ENCODE peak calls at places on chromosome 13, in five cellular contexts. One of them, this sample, is unnamed.

GRCh38 chr13:80338781-80339577 is 1.9 kb downstream of the SPRY2 start:
- DNase-seq in GM23338: peak; percentile 72
- DNase-seq in pancreas: peak; percentile 70
- DNase-seq in cardiac muscle cell: peak; percentile 86
- DNase-seq in astrocyte: peak; percentile 88
- DNase-seq in this sample: peak; percentile 79

GRCh38 chr13:79481685-79482052 is 714 bp downstream of the NDFIP2 start:
- DNase-seq in GM23338: no peak
- DNase-seq in pancreas: peak; percentile 17
- DNase-seq in cardiac muscle cell: no peak
- DNase-seq in astrocyte: no peak
- DNase-seq in this sample: no peak

GRCh38 chr13:38338089-38338488 is 11.6 kb upstream of the UFM1 start:
- DNase-seq in GM23338: no peak
- DNase-seq in pancreas: no peak
- DNase-seq in cardiac muscle cell: peak; percentile 3
- DNase-seq in astrocyte: no peak
- DNase-seq in this sample: no peak

GRCh38 chr13:40635315-40635995 is 31.0 kb downstream of the FOXO1 start:
- DNase-seq in GM23338: no peak
- DNase-seq in pancreas: no peak
- DNase-seq in cardiac muscle cell: no peak
- DNase-seq in astrocyte: no peak
- DNase-seq in this sample: peak; percentile 62

GRCh38 chr13:63345835-63346234 is 1930.2 kb upstream of the PCDH20 start:
- DNase-seq in GM23338: no peak
- DNase-seq in pancreas: no peak
- DNase-seq in cardiac muscle cell: no peak
- DNase-seq in astrocyte: no peak
- DNase-seq in this sample: no peak

GRCh38 chr13:49638416-49639072 is 10.2 kb downstream of the ARL11 start:
- DNase-seq in GM23338: no peak
- DNase-seq in pancreas: no peak
- DNase-seq in cardiac muscle cell: no peak
- DNase-seq in astrocyte: no peak
- DNase-seq in this sample: no peak

GRCh38 chr13:58018865-58019264 is 387.3 kb downstream of the PCDH17 start:
- DNase-seq in GM23338: no peak
- DNase-seq in pancreas: no peak
- DNase-seq in cardiac muscle cell: no peak
- DNase-seq in astrocyte: no peak
- DNase-seq in this sample: no peak

GRCh38 chr13:97905517-97905916 is 48.0 kb upstream of the IPO5 start:
- DNase-seq in GM23338: no peak
- DNase-seq in pancreas: no peak
- DNase-seq in cardiac muscle cell: no peak
- DNase-seq in astrocyte: no peak
- DNase-seq in this sample: no peak

GRCh38 chr13:110818747-110819146 is 96.1 kb downstream of the ANKRD10 start:
- DNase-seq in GM23338: no peak
- DNase-seq in pancreas: no peak
- DNase-seq in cardiac muscle cell: no peak
- DNase-seq in astrocyte: no peak
- DNase-seq in this sample: no peak

GRCh38 chr13:52738719-52739467 is 727 bp downstream of the CNMD start:
- DNase-seq in GM23338: peak; percentile 75
- DNase-seq in pancreas: no peak
- DNase-seq in cardiac muscle cell: peak; percentile 67
- DNase-seq in astrocyte: no peak
- DNase-seq in this sample: peak; percentile 87

GRCh38 chr13:21011378-21011777 is 50.0 kb downstream of the LATS2 start:
- DNase-seq in GM23338: no peak
- DNase-seq in pancreas: no peak
- DNase-seq in cardiac muscle cell: no peak
- DNase-seq in astrocyte: peak; percentile 71
- DNase-seq in this sample: no peak
- H3K4me1 ChIP-seq in GM23338: peaks cover under 1% of the 10 kb centered on the region
- H3K4me1 ChIP-seq in pancreas: peaks cover 21% of the 10 kb centered on the region
- H3K4me1 ChIP-seq in cardiac muscle cell: peaks cover 10% of the 10 kb centered on the region
- H3K4me1 ChIP-seq in astrocyte: peaks cover 51% of the 10 kb centered on the region
- H3K4me1 ChIP-seq in this sample: no peaks in the 10 kb centered on the region

DNA sequence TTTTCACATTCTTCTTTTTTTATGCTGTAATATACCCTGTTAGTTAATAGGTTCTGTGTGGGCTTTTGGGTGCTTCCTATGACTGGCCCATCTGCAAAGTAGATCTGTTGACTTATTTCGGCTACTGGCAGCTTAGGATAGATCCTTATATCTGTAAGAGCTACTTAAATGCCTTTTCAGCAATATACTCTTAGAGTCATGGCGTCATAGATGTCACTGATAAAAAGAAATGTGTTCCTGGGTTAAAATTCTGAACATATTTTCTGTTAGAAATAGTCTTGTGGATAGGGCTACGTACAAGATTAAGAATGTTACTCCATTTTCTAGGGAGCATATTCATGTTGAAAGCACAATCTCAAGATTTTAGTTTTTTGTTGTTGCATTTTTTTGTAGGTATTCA is 4.7 kb downstream of the AKAP11 start:
- DNase-seq in GM23338: no peak
- DNase-seq in pancreas: no peak
- DNase-seq in cardiac muscle cell: no peak
- DNase-seq in astrocyte: no peak
- DNase-seq in this sample: no peak
- TF ChIP-seq CTCF in GM23338: no peak
- TF ChIP-seq CTCF in pancreas: no peak
- TF ChIP-seq CTCF in cardiac muscle cell: no peak
- TF ChIP-seq CTCF in astrocyte: no peak
- TF ChIP-seq CTCF in this sample: no peak

GRCh38 chr13:59394526-59394925 is 769.2 kb downstream of the DIAPH3 start:
- DNase-seq in GM23338: no peak
- DNase-seq in pancreas: no peak
- DNase-seq in cardiac muscle cell: no peak
- DNase-seq in astrocyte: no peak
- DNase-seq in this sample: no peak

GRCh38 chr13:59392328-59392727 is 771.4 kb downstream of the DIAPH3 start:
- DNase-seq in GM23338: no peak
- DNase-seq in pancreas: no peak
- DNase-seq in cardiac muscle cell: no peak
- DNase-seq in astrocyte: no peak
- DNase-seq in this sample: no peak

DNA sequence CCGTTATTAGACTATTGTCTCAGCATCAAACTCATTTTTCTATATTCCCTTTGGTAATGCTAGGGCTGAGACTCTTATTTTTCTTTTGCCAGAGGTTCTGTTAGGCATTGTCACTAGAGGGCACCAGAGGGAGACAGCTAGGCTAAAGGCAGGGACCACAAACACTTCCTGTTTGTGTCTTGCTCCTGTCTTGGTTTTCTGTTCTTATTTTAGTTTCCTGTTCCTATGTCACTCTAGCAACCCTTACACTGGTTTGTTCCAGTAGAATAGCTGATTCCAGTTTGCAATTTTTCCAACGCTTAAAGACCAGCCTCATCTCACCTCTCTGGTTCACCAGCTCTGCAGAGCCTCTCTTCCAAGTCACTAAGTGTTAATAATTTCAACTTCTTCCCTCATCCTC is 772.0 kb downstream of the DIAPH3 start:
- DNase-seq in GM23338: peak; percentile 85
- DNase-seq in pancreas: no peak
- DNase-seq in cardiac muscle cell: peak; percentile 85
- DNase-seq in astrocyte: peak; percentile 36
- DNase-seq in this sample: peak; percentile 83
- H3K4me3 ChIP-seq in GM23338: no peak overlapping the region
- H3K4me3 ChIP-seq in pancreas: no peak overlapping the region
- H3K4me3 ChIP-seq in cardiac muscle cell: no peak overlapping the region
- H3K4me3 ChIP-seq in astrocyte: no peak overlapping the region
- H3K4me3 ChIP-seq in this sample: no peak overlapping the region

DNA sequence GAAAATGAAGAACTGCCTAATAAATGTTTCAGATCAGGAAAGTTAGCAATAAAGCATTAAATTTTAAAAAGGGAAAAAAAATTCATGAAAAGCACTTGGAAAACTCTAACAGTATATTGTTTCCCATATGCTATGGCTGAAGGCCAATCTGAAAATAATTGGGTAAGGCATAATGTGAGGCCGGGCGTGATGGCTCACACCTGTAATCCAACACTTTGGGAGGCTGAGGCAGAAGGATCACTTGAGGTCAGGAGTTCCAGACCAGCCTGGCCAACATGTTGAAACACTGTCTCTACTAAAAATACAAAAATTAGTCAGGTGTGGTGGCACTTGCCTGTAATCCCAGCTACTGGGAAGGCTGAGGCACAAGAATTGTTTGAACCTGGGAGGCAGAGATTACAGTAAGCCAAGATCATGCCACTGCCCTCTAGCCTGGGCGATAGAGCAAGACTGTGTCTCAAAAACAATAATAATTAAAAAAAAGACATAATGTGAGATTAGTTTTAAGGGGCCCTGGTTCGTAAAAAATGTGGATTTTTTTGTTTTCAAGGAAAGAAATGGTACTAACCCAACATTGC is 15.2 kb downstream of the INTS6 start:
- DNase-seq in GM23338: no peak
- DNase-seq in pancreas: no peak
- DNase-seq in cardiac muscle cell: no peak
- DNase-seq in astrocyte: no peak
- DNase-seq in this sample: no peak
- H3K4me1 ChIP-seq in GM23338: peaks cover 7% of the 10 kb centered on the region
- H3K4me1 ChIP-seq in pancreas: peaks cover 20% of the 10 kb centered on the region
- H3K4me1 ChIP-seq in cardiac muscle cell: no peaks in the 10 kb centered on the region
- H3K4me1 ChIP-seq in astrocyte: no peaks in the 10 kb centered on the region
- H3K4me1 ChIP-seq in this sample: no peaks in the 10 kb centered on the region

GRCh38 chr13:66491241-66491640 is 738.9 kb downstream of the PCDH9 start:
- DNase-seq in GM23338: no peak
- DNase-seq in pancreas: no peak
- DNase-seq in cardiac muscle cell: peak; percentile 30
- DNase-seq in astrocyte: no peak
- DNase-seq in this sample: no peak

GRCh38 chr13:66489586-66489985 is 740.5 kb downstream of the PCDH9 start:
- DNase-seq in GM23338: no peak
- DNase-seq in pancreas: no peak
- DNase-seq in cardiac muscle cell: no peak
- DNase-seq in astrocyte: no peak
- DNase-seq in this sample: no peak

GRCh38 chr13:66489172-66489571 is 741.0 kb downstream of the PCDH9 start:
- DNase-seq in GM23338: no peak
- DNase-seq in pancreas: no peak
- DNase-seq in cardiac muscle cell: no peak
- DNase-seq in astrocyte: no peak
- DNase-seq in this sample: no peak

DNA sequence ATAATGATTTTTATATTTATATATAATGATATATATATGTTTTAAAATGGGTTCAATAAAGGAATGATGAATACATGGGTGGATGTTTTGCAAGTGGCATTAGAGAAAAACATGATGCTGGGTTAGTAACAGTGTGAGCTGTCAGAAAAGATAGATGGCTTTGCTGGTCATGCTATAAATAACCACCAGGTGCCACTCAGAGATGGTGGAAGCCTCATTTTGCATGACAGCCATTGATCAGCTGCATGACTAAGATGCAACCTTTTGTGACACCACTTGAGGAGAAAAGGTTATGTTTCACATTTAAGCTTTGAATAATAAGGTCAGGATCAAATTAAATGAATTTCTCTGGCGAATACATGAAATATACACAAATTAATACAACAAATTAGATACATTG is 737.7 kb downstream of the PCDH9 start:
- DNase-seq in GM23338: peak; percentile 68
- DNase-seq in pancreas: no peak
- DNase-seq in cardiac muscle cell: peak; percentile 38
- DNase-seq in astrocyte: no peak
- DNase-seq in this sample: peak; percentile 66
- TF ChIP-seq CTCF in GM23338: peak; percentile 55
- TF ChIP-seq CTCF in pancreas: no peak
- TF ChIP-seq CTCF in cardiac muscle cell: no peak
- TF ChIP-seq CTCF in astrocyte: no peak
- TF ChIP-seq CTCF in this sample: peak; percentile 80

GRCh38 chr13:109141716-109142115 is 512.3 kb downstream of the MYO16 start:
- DNase-seq in GM23338: no peak
- DNase-seq in pancreas: no peak
- DNase-seq in cardiac muscle cell: no peak
- DNase-seq in astrocyte: no peak
- DNase-seq in this sample: no peak
- H3K4me3 ChIP-seq in GM23338: no peak overlapping the region
- H3K4me3 ChIP-seq in pancreas: no peak overlapping the region
- H3K4me3 ChIP-seq in cardiac muscle cell: no peak overlapping the region
- H3K4me3 ChIP-seq in astrocyte: no peak overlapping the region
- H3K4me3 ChIP-seq in this sample: no peak overlapping the region